ENCODE peak calls at places on chromosomes 1 and 21, in five cellular contexts. U, V, Z, G and Q are unnamed samples.

GRCh38 chr1:86416343-86416742 is 7.6 kb upstream of the CLCA2 start:
- DNase-seq in U (no peak), Z (peak), G (no peak), V (no peak), Q (peak)

GRCh38 chr1:206770531-206771352 is at the start of gene IL19:
- DNase-seq in Z (no peak), G (no peak), V (peak), U (no peak), Q (peak)

GRCh38 chr21:45280178-45280821 is 7.4 kb downstream of the POFUT2 start:
- DNase-seq in G (no peak), Z (no peak), U (peak), V (no peak), Q (no peak)

GRCh38 chr1:53766766-53767409 is 27.9 kb upstream of the GLIS1 start:
- DNase-seq in G (no peak), Z (peak), U (no peak), V (no peak), Q (peak)

GRCh38 chr1:226548281-226549093 is at the start of gene STUM:
- DNase-seq in U (no peak), Z (peak), V (peak), G (no peak), Q (peak)

GRCh38 chr1:198678301-198678836 is 39.5 kb downstream of the PTPRC start:
- DNase-seq in Z (no peak), G (no peak), V (no peak), U (peak), Q (no peak)

GRCh38 chr21:42733037-42733632 is 79.7 kb downstream of the PDE9A start:
- DNase-seq in Z (peak), U (no peak), V (no peak), G (no peak), Q (no peak)

GRCh38 chr1:45643978-45644377 is 20.1 kb upstream of the CCDC17 start:
- DNase-seq in Z (peak), G (no peak), V (peak), U (no peak), Q (no peak)

GRCh38 chr1:199948587-199949280 is 78.8 kb upstream of the NR5A2 start:
- DNase-seq in G (no peak), U (no peak), V (peak), Z (no peak), Q (peak)

GRCh38 chr1:56808385-56808784 is 10.8 kb downstream of the FYB2 start:
- DNase-seq in V (no peak), U (no peak), G (no peak), Z (no peak), Q (no peak)

GRCh38 chr21:45316871-45317400 is 29.2 kb upstream of the POFUT2 start:
- DNase-seq in V (no peak), Z (no peak), G (no peak), U (no peak), Q (no peak)

GRCh38 chr1:3032970-3033794 is 11.9 kb downstream of the ACTRT2 start:
- DNase-seq in G (no peak), V (no peak), U (peak), Z (no peak), Q (no peak)

GRCh38 chr1:117616356-117616755 is 10.5 kb downstream of the TENT5C start:
- DNase-seq in V (no peak), U (no peak), Z (peak), G (no peak), Q (no peak)

GRCh38 chr1:7406641-7407546 is 364.2 kb upstream of the VAMP3 start:
- DNase-seq in U (no peak), Z (no peak), G (no peak), V (no peak), Q (no peak)

DNA sequence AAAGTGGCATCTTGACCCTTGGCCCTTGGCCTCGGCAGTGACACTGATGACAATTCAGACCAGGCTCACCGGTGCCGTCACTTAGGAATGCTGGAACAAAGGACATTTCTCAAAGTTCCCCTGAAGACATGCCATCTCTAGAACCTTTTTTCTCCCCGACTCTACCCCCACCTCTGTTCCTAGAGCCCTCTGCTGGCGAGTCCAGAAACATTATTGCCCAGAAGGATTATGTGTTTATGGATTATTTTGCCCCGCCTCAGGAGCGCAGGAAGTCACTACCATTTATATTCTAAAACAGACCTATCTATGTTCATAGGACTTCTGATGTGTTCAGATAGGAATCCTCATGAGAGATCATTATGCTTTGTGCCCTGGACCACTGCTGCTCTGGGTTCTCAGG is 12.6 kb upstream of the SHISA4 start:
- DNase-seq in V (peak), G (no peak), U (no peak), Z (peak), Q (no peak)
- H3K27ac ChIP-seq in V (no peak), G (no peak), U (no peak), Z (no peak), Q (no peak)

DNA sequence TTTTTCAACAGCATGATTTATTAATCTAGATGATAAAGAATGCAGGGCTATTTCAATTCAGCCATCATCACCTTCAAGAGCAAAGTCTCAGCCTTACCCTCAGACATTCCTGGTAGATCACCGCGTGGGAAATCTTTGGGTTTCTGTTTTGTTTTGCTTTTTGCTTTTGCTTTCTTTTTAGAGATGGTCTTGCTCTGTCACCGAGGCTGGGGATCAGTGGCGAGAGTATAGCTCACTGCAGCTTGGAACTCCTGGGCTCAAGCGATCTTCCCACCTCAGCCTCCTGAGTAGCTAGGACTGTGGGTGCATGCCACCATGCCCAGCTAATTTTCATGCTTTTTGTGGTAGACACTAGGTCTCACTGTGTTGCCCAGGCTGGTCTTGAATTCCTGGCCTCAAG is 289.7 kb downstream of the AJAP1 start:
- DNase-seq in V (no peak), U (no peak), G (no peak), Z (no peak), Q (no peak)
- H3K27ac ChIP-seq in V (no peak), U (no peak), G (no peak), Z (no peak), Q (no peak)

GRCh38 chr1:161080391-161081150 is 8.8 kb downstream of the NECTIN4 start:
- DNase-seq in Z (peak), G (no peak), U (no peak), V (no peak), Q (no peak)
- H3K27ac ChIP-seq in Z (no peak), G (peak), U (no peak), V (no peak), Q (peak)

GRCh38 chr1:23449918-23450317 is 25.4 kb upstream of the TCEA3 start:
- DNase-seq in Z (peak), U (no peak), V (no peak), G (no peak), Q (no peak)

GRCh38 chr1:23452011-23452411 is 27.5 kb upstream of the TCEA3 start:
- DNase-seq in G (no peak), U (peak), Z (peak), V (peak), Q (peak)

GRCh38 chr1:23450894-23451293 is 26.3 kb upstream of the TCEA3 start:
- DNase-seq in Z (no peak), V (no peak), G (no peak), U (no peak), Q (no peak)

GRCh38 chr1:23453455-23454000 is 29.0 kb upstream of the TCEA3 start:
- DNase-seq in G (no peak), V (no peak), Z (no peak), U (no peak), Q (no peak)

GRCh38 chr1:23451452-23451851 is 26.9 kb upstream of the TCEA3 start:
- DNase-seq in U (no peak), G (no peak), Z (no peak), V (no peak), Q (no peak)
- H3K27ac ChIP-seq in U (no peak), G (peak), Z (no peak), V (no peak), Q (peak)

DNA sequence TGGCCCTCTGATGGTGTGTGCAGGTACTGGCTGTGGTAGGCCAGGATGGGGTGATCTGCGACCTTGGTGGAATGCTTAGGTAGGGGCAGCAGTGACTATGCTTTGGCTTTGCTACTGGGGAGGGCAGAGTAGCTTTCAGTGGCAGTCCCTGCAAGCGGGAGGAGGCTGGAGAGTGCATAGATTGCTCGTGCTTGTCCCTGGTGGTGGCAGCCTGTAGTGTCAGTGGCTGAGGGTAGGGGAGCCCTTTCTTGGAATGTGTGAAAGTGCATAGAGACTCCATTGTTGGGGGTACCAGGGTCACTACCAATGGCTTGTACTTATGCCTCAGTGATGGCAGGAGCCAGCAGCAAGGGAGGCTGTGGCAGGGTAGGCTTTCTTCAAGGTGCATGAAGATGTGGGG is 582.6 kb downstream of the MRPL39 start:
- DNase-seq in G (no peak), U (no peak), Z (no peak), V (no peak), Q (no peak)
- H3K27ac ChIP-seq in G (no peak), U (no peak), Z (no peak), V (no peak), Q (no peak)

DNA sequence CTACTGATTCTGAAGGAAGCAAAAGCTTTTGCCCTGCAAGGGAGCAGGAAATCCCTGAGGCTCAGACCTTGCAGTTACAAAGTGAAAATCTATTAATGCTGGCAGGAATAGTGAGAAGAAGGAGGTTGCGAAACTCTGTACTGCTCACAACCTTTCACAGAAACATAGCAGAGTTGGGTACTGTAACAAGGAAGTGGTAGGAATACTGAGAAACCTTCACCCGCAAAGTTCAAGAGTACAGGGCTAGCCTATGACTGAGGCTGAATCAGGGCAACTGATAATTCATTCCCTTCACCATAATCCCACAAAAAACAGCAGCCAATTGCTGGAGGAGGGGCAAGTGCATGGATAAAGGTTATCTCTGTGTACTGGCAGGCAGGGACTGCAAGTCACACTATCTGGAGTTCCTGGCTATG is 23.9 kb upstream of the KCTD3 start:
- DNase-seq in G (no peak), V (peak), U (no peak), Z (peak), Q (peak)
- H3K27ac ChIP-seq in G (no peak), V (no peak), U (no peak), Z (peak), Q (no peak)